ENCODE peak calls at places on chromosomes 2 and 18, in five cellular contexts. One of them, this sample, is unnamed.

GRCh38 chr2:136985044-136985443 is 219.7 kb downstream of the THSD7B start:
- DNase-seq in Caco-2: no peak
- DNase-seq in A549: no peak
- DNase-seq in AG04450: no peak
- DNase-seq in AG04449: no peak
- DNase-seq in this sample: no peak

GRCh38 chr2:118477111-118477517 is 370.3 kb downstream of the EN1 start:
- DNase-seq in Caco-2: peak; percentile 87
- DNase-seq in A549: no peak
- DNase-seq in AG04450: no peak
- DNase-seq in AG04449: no peak
- DNase-seq in this sample: no peak

GRCh38 chr2:88874063-88874657 is 182.7 kb downstream of the RPIA start:
- DNase-seq in Caco-2: no peak
- DNase-seq in A549: peak; percentile 71
- DNase-seq in AG04450: no peak
- DNase-seq in AG04449: no peak
- DNase-seq in this sample: peak; percentile 14

GRCh38 chr2:37271376-37272067 is 40.1 kb downstream of the NDUFAF7 start:
- DNase-seq in Caco-2: no peak
- DNase-seq in A549: no peak
- DNase-seq in AG04450: no peak
- DNase-seq in AG04449: no peak
- DNase-seq in this sample: no peak

GRCh38 chr2:37679072-37679695 is 7.7 kb upstream of the CDC42EP3 start:
- DNase-seq in Caco-2: no peak
- DNase-seq in A549: no peak
- DNase-seq in AG04450: no peak
- DNase-seq in AG04449: no peak
- DNase-seq in this sample: no peak

GRCh38 chr2:73984203-73984921 is at the start of gene TET3:
- DNase-seq in Caco-2: peak; percentile 60
- DNase-seq in A549: peak; percentile 34
- DNase-seq in AG04450: no peak
- DNase-seq in AG04449: no peak
- DNase-seq in this sample: no peak

GRCh38 chr18:36158261-36158867 is 28.7 kb downstream of the ELP2 start:
- DNase-seq in Caco-2: no peak
- DNase-seq in A549: no peak
- DNase-seq in AG04450: peak; percentile 63
- DNase-seq in AG04449: peak; percentile 55
- DNase-seq in this sample: peak; percentile 66

GRCh38 chr18:43405097-43405496 is 127.8 kb upstream of the SYT4 start:
- DNase-seq in Caco-2: no peak
- DNase-seq in A549: no peak
- DNase-seq in AG04450: no peak
- DNase-seq in AG04449: no peak
- DNase-seq in this sample: no peak

GRCh38 chr2:16151281-16151570 is 210.9 kb downstream of the MYCN start:
- DNase-seq in Caco-2: no peak
- DNase-seq in A549: no peak
- DNase-seq in AG04450: no peak
- DNase-seq in AG04449: no peak
- DNase-seq in this sample: no peak

GRCh38 chr18:75269140-75269676 is 58.6 kb downstream of the TSHZ1 start:
- DNase-seq in Caco-2: no peak
- DNase-seq in A549: no peak
- DNase-seq in AG04450: no peak
- DNase-seq in AG04449: no peak
- DNase-seq in this sample: no peak

GRCh38 chr2:64404002-64404731 is 49.8 kb upstream of the LGALSL start:
- DNase-seq in Caco-2: no peak
- DNase-seq in A549: no peak
- DNase-seq in AG04450: no peak
- DNase-seq in AG04449: no peak
- DNase-seq in this sample: peak; percentile 80

GRCh38 chr2:95057535-95058453 is 32.3 kb downstream of the MAL start:
- DNase-seq in Caco-2: peak; percentile 5
- DNase-seq in A549: no peak
- DNase-seq in AG04450: no peak
- DNase-seq in AG04449: no peak
- DNase-seq in this sample: no peak

GRCh38 chr2:209578394-209579006 is 154.7 kb downstream of the MAP2 start:
- DNase-seq in Caco-2: no peak
- DNase-seq in A549: no peak
- DNase-seq in AG04450: no peak
- DNase-seq in AG04449: no peak
- DNase-seq in this sample: no peak

GRCh38 chr18:39842042-39842791 is 2112.8 kb upstream of the PIK3C3 start:
- DNase-seq in Caco-2: no peak
- DNase-seq in A549: no peak
- DNase-seq in AG04450: no peak
- DNase-seq in AG04449: no peak
- DNase-seq in this sample: no peak

GRCh38 chr2:61114147-61114546 is 47.8 kb upstream of the C2orf74 start:
- DNase-seq in Caco-2: no peak
- DNase-seq in A549: no peak
- DNase-seq in AG04450: no peak
- DNase-seq in AG04449: no peak
- DNase-seq in this sample: no peak

GRCh38 chr18:76686737-76687231 is 135.6 kb upstream of the ZNF236 start:
- DNase-seq in Caco-2: no peak
- DNase-seq in A549: peak; percentile 42
- DNase-seq in AG04450: peak; percentile 24
- DNase-seq in AG04449: no peak
- DNase-seq in this sample: no peak

GRCh38 chr18:12422936-12423335 is 15.2 kb downstream of the PRELID3A start:
- DNase-seq in Caco-2: no peak
- DNase-seq in A549: peak; percentile 63
- DNase-seq in AG04450: no peak
- DNase-seq in AG04449: no peak
- DNase-seq in this sample: no peak

GRCh38 chr2:193518061-193518817 is 1323.5 kb upstream of the TMEFF2 start:
- DNase-seq in Caco-2: no peak
- DNase-seq in A549: peak; percentile 57
- DNase-seq in AG04450: peak; percentile 3
- DNase-seq in AG04449: no peak
- DNase-seq in this sample: no peak

GRCh38 chr2:63027220-63027619 is 23.4 kb upstream of the OTX1 start:
- DNase-seq in Caco-2: no peak
- DNase-seq in A549: no peak
- DNase-seq in AG04450: no peak
- DNase-seq in AG04449: no peak
- DNase-seq in this sample: no peak

GRCh38 chr18:499351-500229 is 911 bp downstream of the COLEC12 start:
- DNase-seq in Caco-2: peak; percentile 89
- DNase-seq in A549: peak; percentile 19
- DNase-seq in AG04450: no peak
- DNase-seq in AG04449: peak; percentile 41
- DNase-seq in this sample: no peak

GRCh38 chr18:10130626-10131025 is 216.8 kb downstream of the VAPA start:
- DNase-seq in Caco-2: no peak
- DNase-seq in A549: no peak
- DNase-seq in AG04450: no peak
- DNase-seq in AG04449: no peak
- DNase-seq in this sample: no peak

GRCh38 chr18:10131783-10132381 is 218.1 kb downstream of the VAPA start:
- DNase-seq in Caco-2: peak; percentile 54
- DNase-seq in A549: no peak
- DNase-seq in AG04450: no peak
- DNase-seq in AG04449: no peak
- DNase-seq in this sample: no peak

GRCh38 chr18:10133516-10133915 is 219.7 kb downstream of the VAPA start:
- DNase-seq in Caco-2: no peak
- DNase-seq in A549: no peak
- DNase-seq in AG04450: no peak
- DNase-seq in AG04449: no peak
- DNase-seq in this sample: no peak

GRCh38 chr18:10128906-10129305 is 215.1 kb downstream of the VAPA start:
- DNase-seq in Caco-2: no peak
- DNase-seq in A549: no peak
- DNase-seq in AG04450: no peak
- DNase-seq in AG04449: no peak
- DNase-seq in this sample: no peak

DNA sequence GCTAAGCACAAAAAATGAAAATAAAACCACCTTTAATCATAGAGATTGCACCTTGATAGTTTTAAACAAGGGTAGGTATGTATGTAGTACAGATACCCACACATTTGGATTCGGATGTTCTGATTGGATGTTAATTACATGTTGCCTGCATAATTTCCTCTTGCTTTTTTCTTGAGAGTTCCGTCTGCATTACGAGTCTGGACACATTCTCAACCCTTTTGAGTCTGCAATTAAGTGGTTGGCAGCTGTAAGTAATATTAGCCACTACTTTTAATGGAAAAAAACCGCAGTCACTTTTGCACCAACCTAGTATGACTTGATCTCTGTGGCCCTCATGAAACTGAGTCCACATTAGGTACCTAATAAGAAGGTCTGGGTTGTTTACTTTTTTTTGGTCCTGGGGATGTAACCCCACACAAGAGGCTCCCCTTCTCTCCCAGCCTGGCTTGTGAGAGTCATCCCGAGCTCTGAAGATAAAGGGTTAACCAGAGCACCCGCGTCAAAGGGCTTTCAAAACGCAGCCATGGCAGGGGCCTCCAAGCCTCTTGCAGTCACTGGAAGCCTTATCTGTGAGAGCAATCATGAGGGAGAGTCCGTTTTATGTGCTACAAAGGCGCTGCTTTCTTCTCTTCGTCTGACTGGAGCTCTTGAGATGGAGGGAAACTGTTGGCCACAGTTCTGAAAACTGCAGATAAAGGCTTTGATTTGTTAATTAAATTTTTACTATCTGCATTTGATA is 217.4 kb downstream of the VAPA start:
- DNase-seq in Caco-2: peak; percentile 54
- DNase-seq in A549: no peak
- DNase-seq in AG04450: no peak
- DNase-seq in AG04449: no peak
- DNase-seq in this sample: no peak
- H3K4me3 ChIP-seq in Caco-2: peak overlapping the region; percentile 46
- H3K4me3 ChIP-seq in A549: no peak overlapping the region
- H3K4me3 ChIP-seq in AG04450: no peak overlapping the region
- H3K4me3 ChIP-seq in AG04449: no peak overlapping the region
- H3K4me3 ChIP-seq in this sample: no peak overlapping the region

GRCh38 chr2:11828933-11829323 is 82.5 kb downstream of the LPIN1 start:
- DNase-seq in Caco-2: no peak
- DNase-seq in A549: no peak
- DNase-seq in AG04450: no peak
- DNase-seq in AG04449: no peak
- DNase-seq in this sample: no peak
- TF ChIP-seq CTCF in Caco-2: no peak
- TF ChIP-seq CTCF in A549: no peak
- TF ChIP-seq CTCF in AG04450: no peak
- TF ChIP-seq CTCF in AG04449: no peak
- TF ChIP-seq CTCF in this sample: no peak

GRCh38 chr2:3159801-3160545 is 217.6 kb downstream of the EIPR1 start:
- DNase-seq in Caco-2: no peak
- DNase-seq in A549: no peak
- DNase-seq in AG04450: no peak
- DNase-seq in AG04449: no peak
- DNase-seq in this sample: no peak
- H3K4me3 ChIP-seq in Caco-2: no peak overlapping the region
- H3K4me3 ChIP-seq in A549: no peak overlapping the region
- H3K4me3 ChIP-seq in AG04450: no peak overlapping the region
- H3K4me3 ChIP-seq in AG04449: no peak overlapping the region
- H3K4me3 ChIP-seq in this sample: no peak overlapping the region

DNA sequence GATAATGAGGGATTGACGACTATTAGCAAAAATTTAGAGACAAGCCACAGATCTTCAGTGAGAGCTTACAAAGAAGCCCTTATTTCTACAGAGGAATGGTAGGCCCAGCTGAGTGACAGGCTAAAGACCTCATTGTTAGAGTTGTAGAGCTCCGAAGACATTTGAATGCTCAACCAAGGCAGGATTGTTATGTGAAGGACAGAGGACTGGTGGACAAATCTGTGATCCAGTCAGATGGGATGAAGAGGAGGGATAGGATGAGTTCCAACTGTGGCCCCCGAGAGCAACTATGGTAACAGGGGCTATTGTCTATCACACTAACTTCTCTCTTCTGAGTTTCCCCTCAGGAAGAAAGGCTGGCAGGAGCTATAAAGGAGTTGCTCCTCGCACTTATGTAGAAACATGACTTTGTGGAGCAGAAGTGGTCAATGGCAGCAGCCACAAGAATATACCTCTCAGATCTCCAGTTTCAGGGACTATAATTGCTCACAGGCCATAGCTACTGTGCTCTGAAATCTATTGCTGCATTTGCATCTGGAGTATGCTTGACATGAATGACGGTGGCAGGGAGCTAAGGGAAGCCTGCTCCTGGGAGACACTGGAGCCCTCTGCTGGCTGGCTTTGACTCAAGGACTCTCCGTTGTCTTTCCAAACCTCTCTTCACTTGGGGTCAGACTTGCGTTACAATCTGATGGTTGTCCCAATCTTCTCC is 50.3 kb upstream of the GREB1L start:
- DNase-seq in Caco-2: peak; percentile 75
- DNase-seq in A549: peak; percentile 67
- DNase-seq in AG04450: peak; percentile 30
- DNase-seq in AG04449: no peak
- DNase-seq in this sample: peak; percentile 52
- TF ChIP-seq CTCF in Caco-2: peak; percentile 83
- TF ChIP-seq CTCF in A549: peak; percentile 42
- TF ChIP-seq CTCF in AG04450: peak; percentile 84
- TF ChIP-seq CTCF in AG04449: peak; percentile 88
- TF ChIP-seq CTCF in this sample: peak; percentile 86

GRCh38 chr2:112276954-112277353 is 1.6 kb downstream of the ZC3H6 start:
- DNase-seq in Caco-2: no peak
- DNase-seq in A549: no peak
- DNase-seq in AG04450: no peak
- DNase-seq in AG04449: no peak
- DNase-seq in this sample: no peak
- H3K4me3 ChIP-seq in Caco-2: peak overlapping the region; percentile 98
- H3K4me3 ChIP-seq in A549: peak overlapping the region; percentile 87
- H3K4me3 ChIP-seq in AG04450: no peak overlapping the region
- H3K4me3 ChIP-seq in AG04449: no peak overlapping the region
- H3K4me3 ChIP-seq in this sample: no peak overlapping the region

This sample was measured in HFF-Myc.